ENCODE peak calls at places on chromosomes 2 and 18, in seven cellular contexts. A is PC-3, V is fibroblast of lung, D is tibial artery, T is osteoblast, C is psoas muscle, E is IMR-90. S is an unnamed sample. For H3K4me1, the result is how much of the 10 kb centered on the place peaks cover.

GRCh38 chr2:24717263-24717951 is 75.8 kb downstream of the PTRHD1 start:
- DNase-seq in D (no peak), V (no peak), E (no peak), T (no peak), A (no peak), C (no peak), S (no peak)

GRCh38 chr2:74297950-74298349 is 45.3 kb downstream of the SLC4A5 start:
- DNase-seq in D (no peak), T (no peak), C (no peak), V (no peak), E (no peak), A (no peak), S (no peak)

GRCh38 chr2:200040251-200040650 is 84.9 kb downstream of the MAIP1 start:
- DNase-seq in C (no peak), A (no peak), D (no peak), T (no peak), E (peak), V (peak), S (no peak)

GRCh38 chr2:236295481-236295880 is 31.3 kb upstream of the ASB18 start:
- DNase-seq in V (no peak), A (no peak), C (no peak), E (no peak), D (no peak), T (no peak), S (no peak)

GRCh38 chr2:10668402-10669012 is 21.3 kb downstream of the NOL10 start:
- DNase-seq in A (peak), T (no peak), V (peak), C (no peak), E (peak), D (no peak), S (peak)

GRCh38 chr2:239461551-239462515 is 61.0 kb upstream of the HDAC4 start:
- DNase-seq in D (peak), V (no peak), T (no peak), E (no peak), C (no peak), A (no peak), S (no peak)

GRCh38 chr2:118834901-118835738 is 12.3 kb downstream of the EN1 start:
- DNase-seq in V (no peak), T (no peak), C (no peak), D (no peak), A (no peak), E (no peak), S (no peak)

GRCh38 chr2:172350844-172351480 is 76.4 kb upstream of the ITGA6 start:
- DNase-seq in V (no peak), A (no peak), D (peak), C (peak), T (no peak), E (no peak), S (no peak)

GRCh38 chr18:25306671-25307070 is 45.3 kb downstream of the ZNF521 start:
- DNase-seq in D (no peak), V (peak), T (no peak), A (no peak), C (no peak), E (peak), S (no peak)

GRCh38 chr2:175282300-175282699 is 100.8 kb upstream of the ATP5MC3 start:
- DNase-seq in C (no peak), D (no peak), V (peak), A (peak), T (peak), E (peak), S (no peak)

GRCh38 chr18:11387880-11388279 is 221.5 kb upstream of the SLC35G4 start:
- DNase-seq in V (peak), A (peak), T (peak), C (peak), D (peak), E (peak), S (no peak)

GRCh38 chr2:55096586-55096985 is 46.3 kb upstream of the RTN4 start:
- DNase-seq in C (no peak), D (no peak), A (no peak), E (no peak), V (no peak), T (no peak), S (no peak)

GRCh38 chr2:134609924-134610498 is 108.8 kb downstream of the TMEM163 start:
- DNase-seq in V (no peak), A (no peak), E (no peak), C (no peak), T (no peak), D (no peak), S (no peak)

GRCh38 chr2:240465268-240465764 is 29.9 kb downstream of the GPC1 start:
- DNase-seq in E (no peak), D (peak), A (no peak), V (no peak), C (no peak), T (peak), S (peak)

GRCh38 chr18:39946623-39947061 is 2008.4 kb upstream of the PIK3C3 start:
- DNase-seq in V (peak), C (no peak), T (no peak), A (peak), D (no peak), E (peak), S (no peak)

GRCh38 chr18:60984496-60984895 is 348.7 kb upstream of the CDH20 start:
- DNase-seq in E (peak), T (no peak), A (no peak), D (no peak), C (no peak), V (peak), S (no peak)

GRCh38 chr2:85789271-85789670 is 35.5 kb downstream of the ATOH8 start:
- DNase-seq in E (no peak), C (no peak), D (no peak), V (no peak), T (no peak), A (peak), S (no peak)

GRCh38 chr2:173962036-173962435 is 3.1 kb downstream of the SP3 start:
- DNase-seq in A (peak), V (no peak), T (no peak), E (peak), D (no peak), C (no peak), S (no peak)

GRCh38 chr2:231342111-231342711 is 53.3 kb upstream of the B3GNT7 start:
- DNase-seq in V (no peak), A (no peak), E (no peak), T (no peak), D (peak), C (no peak), S (no peak)

GRCh38 chr2:108271691-108272253 is 16.9 kb upstream of the SULT1C2 start:
- DNase-seq in T (peak), D (peak), A (peak), C (no peak), E (peak), V (peak), S (no peak)

GRCh38 chr2:147026261-147026660 is 818.6 kb upstream of the ACVR2A start:
- DNase-seq in E (no peak), V (peak), C (no peak), D (no peak), T (no peak), A (no peak), S (no peak)

GRCh38 chr2:142825861-142826260 is 51.6 kb upstream of the KYNU start:
- DNase-seq in T (peak), C (no peak), D (no peak), E (no peak), V (peak), A (no peak), S (no peak)

GRCh38 chr18:50125456-50125855 is 69.5 kb downstream of the MYO5B start:
- DNase-seq in T (no peak), V (no peak), D (no peak), C (no peak), A (no peak), E (no peak), S (no peak)

GRCh38 chr2:240983996-240984498 is 14.4 kb upstream of the SNED1 start:
- DNase-seq in T (peak), A (no peak), V (no peak), D (peak), C (peak), E (no peak), S (peak)

GRCh38 chr2:37645363-37645762 is 26.1 kb downstream of the CDC42EP3 start:
- DNase-seq in A (peak), V (peak), C (no peak), E (peak), D (no peak), T (no peak), S (no peak)

GRCh38 chr18:37537868-37538525 is 27.6 kb downstream of the CELF4 start:
- DNase-seq in T (peak), A (peak), E (peak), V (peak), C (peak), D (peak), S (peak)

GRCh38 chr2:1746174-1747064 is 2.1 kb upstream of the PXDN start:
- DNase-seq in D (no peak), T (peak), V (no peak), C (no peak), A (no peak), E (no peak), S (peak)

GRCh38 chr2:216698895-216699294 is 3.5 kb upstream of the IGFBP5 start:
- DNase-seq in A (peak), V (peak), C (no peak), D (no peak), T (no peak), E (peak), S (no peak)

GRCh38 chr2:205957452-205958154 is 128.4 kb downstream of the INO80D start:
- DNase-seq in D (no peak), E (no peak), C (no peak), V (no peak), A (no peak), T (no peak), S (no peak)

GRCh38 chr18:13543144-13543543 is 183.2 kb downstream of the FAM210A start:
- DNase-seq in C (no peak), T (no peak), A (no peak), V (no peak), E (no peak), D (no peak), S (no peak)

GRCh38 chr2:65382323-65382722 is 50.1 kb downstream of the SPRED2 start:
- DNase-seq in A (no peak), C (no peak), T (no peak), D (no peak), V (peak), E (no peak), S (no peak)

GRCh38 chr2:167509585-167509984 is 621.3 kb downstream of the XIRP2 start:
- DNase-seq in D (no peak), V (peak), C (no peak), A (peak), E (peak), T (peak), S (peak)

GRCh38 chr2:234980476-234981187 is 28.8 kb downstream of the SH3BP4 start:
- DNase-seq in E (no peak), D (no peak), C (no peak), V (peak), A (peak), T (no peak), S (peak)

GRCh38 chr2:212686285-212686895 is 147.8 kb upstream of the ERBB4 start:
- DNase-seq in T (peak), E (peak), V (peak), C (peak), A (peak), D (no peak), S (peak)

GRCh38 chr2:106658616-106659015 is 171.5 kb downstream of the CD8B2 start:
- DNase-seq in E (no peak), D (no peak), A (no peak), V (no peak), C (no peak), T (no peak), S (no peak)

GRCh38 chr2:43300781-43301586 is 74.6 kb upstream of the ZFP36L2 start:
- DNase-seq in D (no peak), T (no peak), E (no peak), V (no peak), C (no peak), A (peak), S (no peak)

GRCh38 chr2:163697846-163698637 is 37.8 kb downstream of the FIGN start:
- DNase-seq in T (peak), D (no peak), V (no peak), A (no peak), C (no peak), E (no peak), S (no peak)

GRCh38 chr2:163701399-163702195 is 34.2 kb downstream of the FIGN start:
- DNase-seq in C (no peak), T (no peak), A (no peak), V (no peak), E (peak), D (no peak), S (no peak)

GRCh38 chr2:163693484-163693883 is 42.3 kb downstream of the FIGN start:
- DNase-seq in T (no peak), A (no peak), C (no peak), E (no peak), D (no peak), V (no peak), S (no peak)

GRCh38 chr2:163698857-163699256 is 37.0 kb downstream of the FIGN start:
- DNase-seq in A (no peak), E (no peak), C (no peak), V (peak), D (no peak), T (no peak), S (no peak)

GRCh38 chr2:163697429-163697828 is 38.4 kb downstream of the FIGN start:
- DNase-seq in V (no peak), D (no peak), A (no peak), C (no peak), E (no peak), T (peak), S (no peak)
- H3K4me1 ChIP-seq in V (under half), D (half or more), A (under half), C (under half), E (under half), T (under half), S (under half)

GRCh38 chr18:55687106-55687505 is 99.1 kb upstream of the TCF4 start:
- DNase-seq in V (no peak), E (no peak), A (no peak), T (no peak), C (no peak), D (no peak), S (no peak)
- TF ChIP-seq CTCF in V (no peak), E (no peak), A (no peak), T (no peak), C (no peak), D (no peak), S (no peak)

GRCh38 chr18:48098538-48098937 is 168.1 kb upstream of the SMAD2 start:
- DNase-seq in D (no peak), V (no peak), E (no peak), T (no peak), A (no peak), C (no peak), S (no peak)

GRCh38 chr18:48100712-48101165 is 170.3 kb upstream of the SMAD2 start:
- DNase-seq in D (no peak), T (no peak), C (no peak), A (no peak), E (no peak), V (no peak), S (no peak)

GRCh38 chr18:48098007-48098406 is 167.5 kb upstream of the SMAD2 start:
- DNase-seq in T (no peak), E (no peak), V (no peak), D (no peak), A (peak), C (no peak), S (no peak)

GRCh38 chr18:48100168-48100495 is 169.7 kb upstream of the SMAD2 start:
- DNase-seq in V (no peak), C (no peak), D (no peak), T (no peak), E (no peak), A (no peak), S (no peak)

GRCh38 chr18:48099481-48100167 is 169.2 kb upstream of the SMAD2 start:
- DNase-seq in E (no peak), C (no peak), T (no peak), A (no peak), V (no peak), D (no peak), S (no peak)
- H3K4me3 ChIP-seq in E (no peak), C (no peak), T (no peak), A (no peak), V (no peak), D (no peak), S (no peak)

GRCh38 chr2:203682688-203683130 is 23.7 kb upstream of the CD28 start:
- DNase-seq in V (peak), E (peak), D (no peak), A (no peak), C (no peak), T (no peak), S (no peak)
- H3K4me1 ChIP-seq in V (under half), E (under half), D (half or more), A (under half), C (half or more), T (half or more), S (under half)

GRCh38 chr18:29892960-29893558 is 1149.5 kb downstream of the DSC3 start:
- DNase-seq in A (peak), C (no peak), V (peak), T (no peak), D (no peak), E (no peak), S (no peak)
- TF ChIP-seq CTCF in A (peak), C (no peak), V (no peak), T (peak), D (no peak), E (peak), S (no peak)